ENCODE peak calls at places on chromosome 14, in five cellular contexts. I is DND-41; L is C1 segment of cervical spinal cord; A is activated T-cell treated with anti-CD3 and anti-CD28 coated beads, Interleukin-2, amount 50 U/mL, for 1 hour; E is right lobe of liver. F is an unnamed sample.

GRCh38 chr14:68882235-68882634 is 89.4 kb upstream of the ZFP36L1 start:
- DNase-seq in I (no peak), L (no peak), A (no peak), E (no peak), F (no peak)

GRCh38 chr14:38302966-38303365 is 47.1 kb upstream of the CLEC14A start:
- DNase-seq in L (no peak), A (no peak), E (no peak), I (no peak), F (no peak)

GRCh38 chr14:21268612-21269251 is 510 bp downstream of the HNRNPC start:
- DNase-seq in E (no peak), I (peak; percentile 54), A (no peak), L (no peak), F (no peak)

GRCh38 chr14:41606249-41607118 is at the start of gene LRFN5:
- DNase-seq in I (no peak), E (peak; percentile 52), A (no peak), L (no peak), F (peak; percentile 66)

GRCh38 chr14:55302770-55303472 is 31.7 kb downstream of the FBXO34 start:
- DNase-seq in I (no peak), A (no peak), E (no peak), L (no peak), F (no peak)

GRCh38 chr14:63956326-63956725 is 103.5 kb downstream of the SYNE2 start:
- DNase-seq in L (no peak), A (no peak), I (no peak), E (no peak), F (no peak)

GRCh38 chr14:90398315-90398811 is 1.5 kb downstream of the CALM1 start:
- DNase-seq in E (no peak), A (peak; percentile 77), L (no peak), I (peak; percentile 62), F (no peak)

GRCh38 chr14:95260537-95261440 is 58.9 kb downstream of the CLMN start:
- DNase-seq in I (no peak), A (no peak), E (no peak), L (no peak), F (no peak)

GRCh38 chr14:30521899-30522736 is 36.8 kb upstream of the G2E3 start:
- DNase-seq in A (no peak), L (no peak), E (no peak), I (no peak), F (no peak)

GRCh38 chr14:84785997-84786396 is 743.9 kb upstream of the FLRT2 start:
- DNase-seq in E (no peak), A (no peak), L (no peak), I (no peak), F (no peak)

GRCh38 chr14:55706341-55706684 is 126.3 kb downstream of the KTN1 start:
- DNase-seq in A (no peak), E (no peak), I (no peak), L (no peak), F (no peak)

GRCh38 chr14:30610719-30611388 is 11.3 kb upstream of the SCFD1 start:
- DNase-seq in I (peak; percentile 26), A (no peak), E (no peak), L (no peak), F (no peak)

GRCh38 chr14:75295491-75296338 is 17.1 kb downstream of the FOS start:
- DNase-seq in I (peak; percentile 79), A (peak; percentile 84), E (peak; percentile 88), L (peak; percentile 66), F (peak; percentile 45)

GRCh38 chr14:75126679-75127473 is at the start of gene NEK9:
- DNase-seq in I (peak; percentile 90), E (peak; percentile 93), L (peak; percentile 78), A (peak; percentile 89), F (peak; percentile 91)

GRCh38 chr14:76918176-76918750 is 92.1 kb downstream of the LRRC74A start:
- DNase-seq in E (peak; percentile 67), L (peak; percentile 67), I (peak; percentile 24), A (no peak), F (peak; percentile 61)

GRCh38 chr14:43539210-43539609 is 967.9 kb downstream of the FSCB start:
- DNase-seq in L (no peak), E (no peak), I (no peak), A (no peak), F (no peak)

GRCh38 chr14:98868846-98869245 is 403.2 kb downstream of the BCL11B start:
- DNase-seq in E (no peak), A (no peak), L (no peak), I (no peak), F (no peak)

GRCh38 chr14:54893151-54893760 is 9.4 kb downstream of the GCH1 start:
- DNase-seq in A (no peak), E (no peak), I (peak; percentile 20), L (no peak), F (no peak)

GRCh38 chr14:49991491-49991890 is 98.6 kb downstream of the ARF6 start:
- DNase-seq in I (no peak), L (no peak), E (no peak), A (no peak), F (no peak)

GRCh38 chr14:36313206-36313605 is 7.2 kb downstream of the MBIP start:
- DNase-seq in L (no peak), E (no peak), I (no peak), A (no peak), F (no peak)

GRCh38 chr14:30994681-30995620 is 30.5 kb upstream of the AP4S1 start:
- DNase-seq in E (no peak), L (no peak), I (no peak), A (no peak), F (no peak)

GRCh38 chr14:52129733-52130132 is 60.9 kb upstream of the NID2 start:
- DNase-seq in L (no peak), I (no peak), E (no peak), A (no peak), F (no peak)

GRCh38 chr14:67674139-67674479 is 323 bp downstream of the VTI1B start:
- DNase-seq in E (peak; percentile 85), L (peak; percentile 55), I (peak; percentile 74), A (peak; percentile 61), F (peak; percentile 71)

F was measured in occipital lobe.